ENCODE peak calls at places on chromosome 6, in ten cellular contexts. One of them, this sample, is unnamed.

GRCh38 chr6:10511477-10511876 is 9.7 kb upstream of the GCNT2 start:
- DNase-seq in endothelial cell: no peak
- DNase-seq in CD8-positive, alpha-beta T cell: no peak
- DNase-seq in BJ: no peak
- DNase-seq in mammary epithelial cell: no peak
- DNase-seq in neural progenitor cell: no peak
- DNase-seq in AG04449: no peak
- DNase-seq in cardiac muscle cell: peak
- DNase-seq in BE2C: no peak
- DNase-seq in body of pancreas: no peak
- DNase-seq in this sample: no peak

GRCh38 chr6:157244780-157245179 is 78.5 kb downstream of the TMEM242 start:
- DNase-seq in AG04449: no peak
- DNase-seq in body of pancreas: no peak
- DNase-seq in mammary epithelial cell: no peak
- DNase-seq in CD8-positive, alpha-beta T cell: no peak
- DNase-seq in BJ: no peak
- DNase-seq in BE2C: no peak
- DNase-seq in cardiac muscle cell: no peak
- DNase-seq in neural progenitor cell: no peak
- DNase-seq in endothelial cell: no peak
- DNase-seq in this sample: no peak

GRCh38 chr6:20400476-20401402 is 940 bp upstream of the E2F3 start:
- DNase-seq in endothelial cell: peak
- DNase-seq in CD8-positive, alpha-beta T cell: peak
- DNase-seq in cardiac muscle cell: peak
- DNase-seq in neural progenitor cell: peak
- DNase-seq in body of pancreas: peak
- DNase-seq in mammary epithelial cell: peak
- DNase-seq in AG04449: no peak
- DNase-seq in BE2C: peak
- DNase-seq in BJ: no peak
- DNase-seq in this sample: no peak

GRCh38 chr6:166201878-166202277 is 34.2 kb upstream of the TBXT start:
- DNase-seq in neural progenitor cell: no peak
- DNase-seq in mammary epithelial cell: no peak
- DNase-seq in BE2C: no peak
- DNase-seq in AG04449: no peak
- DNase-seq in body of pancreas: no peak
- DNase-seq in cardiac muscle cell: no peak
- DNase-seq in BJ: no peak
- DNase-seq in endothelial cell: no peak
- DNase-seq in CD8-positive, alpha-beta T cell: no peak
- DNase-seq in this sample: no peak

GRCh38 chr6:17469006-17469972 is 75.9 kb downstream of the CAP2 start:
- DNase-seq in endothelial cell: no peak
- DNase-seq in neural progenitor cell: no peak
- DNase-seq in cardiac muscle cell: no peak
- DNase-seq in mammary epithelial cell: no peak
- DNase-seq in BJ: no peak
- DNase-seq in CD8-positive, alpha-beta T cell: no peak
- DNase-seq in body of pancreas: no peak
- DNase-seq in AG04449: no peak
- DNase-seq in BE2C: no peak
- DNase-seq in this sample: no peak

GRCh38 chr6:121592955-121593665 is 157.7 kb downstream of the GJA1 start:
- DNase-seq in endothelial cell: no peak
- DNase-seq in body of pancreas: no peak
- DNase-seq in neural progenitor cell: no peak
- DNase-seq in mammary epithelial cell: no peak
- DNase-seq in cardiac muscle cell: peak
- DNase-seq in BE2C: no peak
- DNase-seq in CD8-positive, alpha-beta T cell: no peak
- DNase-seq in BJ: no peak
- DNase-seq in AG04449: no peak
- DNase-seq in this sample: no peak

GRCh38 chr6:6105472-6106036 is 98.8 kb upstream of the NRN1 start:
- DNase-seq in CD8-positive, alpha-beta T cell: no peak
- DNase-seq in endothelial cell: peak
- DNase-seq in BE2C: no peak
- DNase-seq in neural progenitor cell: peak
- DNase-seq in cardiac muscle cell: no peak
- DNase-seq in BJ: no peak
- DNase-seq in body of pancreas: no peak
- DNase-seq in mammary epithelial cell: no peak
- DNase-seq in AG04449: no peak
- DNase-seq in this sample: no peak

GRCh38 chr6:75467906-75468460 is 25.6 kb downstream of the FILIP1 start:
- DNase-seq in neural progenitor cell: peak
- DNase-seq in CD8-positive, alpha-beta T cell: no peak
- DNase-seq in cardiac muscle cell: no peak
- DNase-seq in body of pancreas: no peak
- DNase-seq in BE2C: no peak
- DNase-seq in AG04449: no peak
- DNase-seq in endothelial cell: no peak
- DNase-seq in BJ: no peak
- DNase-seq in mammary epithelial cell: no peak
- DNase-seq in this sample: no peak

GRCh38 chr6:122726649-122727048 is 52.9 kb upstream of the FABP7 start:
- DNase-seq in body of pancreas: no peak
- DNase-seq in neural progenitor cell: peak
- DNase-seq in cardiac muscle cell: peak
- DNase-seq in AG04449: no peak
- DNase-seq in BJ: no peak
- DNase-seq in mammary epithelial cell: peak
- DNase-seq in BE2C: peak
- DNase-seq in CD8-positive, alpha-beta T cell: no peak
- DNase-seq in endothelial cell: peak
- DNase-seq in this sample: no peak

GRCh38 chr6:132131777-132132176 is 180.6 kb upstream of the CCN2 start:
- DNase-seq in CD8-positive, alpha-beta T cell: no peak
- DNase-seq in cardiac muscle cell: peak
- DNase-seq in AG04449: peak
- DNase-seq in BE2C: no peak
- DNase-seq in mammary epithelial cell: peak
- DNase-seq in neural progenitor cell: peak
- DNase-seq in endothelial cell: no peak
- DNase-seq in body of pancreas: no peak
- DNase-seq in BJ: peak
- DNase-seq in this sample: no peak

GRCh38 chr6:36129889-36130671 is at the start of gene MAPK13:
- DNase-seq in AG04449: no peak
- DNase-seq in BJ: no peak
- DNase-seq in neural progenitor cell: peak
- DNase-seq in cardiac muscle cell: peak
- DNase-seq in BE2C: no peak
- DNase-seq in endothelial cell: peak
- DNase-seq in body of pancreas: peak
- DNase-seq in mammary epithelial cell: no peak
- DNase-seq in CD8-positive, alpha-beta T cell: no peak
- DNase-seq in this sample: no peak

GRCh38 chr6:125142614-125143013 is 11.0 kb upstream of the TPD52L1 start:
- DNase-seq in neural progenitor cell: no peak
- DNase-seq in BE2C: no peak
- DNase-seq in endothelial cell: no peak
- DNase-seq in CD8-positive, alpha-beta T cell: no peak
- DNase-seq in body of pancreas: no peak
- DNase-seq in mammary epithelial cell: no peak
- DNase-seq in AG04449: no peak
- DNase-seq in cardiac muscle cell: no peak
- DNase-seq in BJ: no peak
- DNase-seq in this sample: no peak

GRCh38 chr6:144416244-144416643 is 131.1 kb downstream of the UTRN start:
- DNase-seq in AG04449: no peak
- DNase-seq in cardiac muscle cell: no peak
- DNase-seq in BE2C: no peak
- DNase-seq in body of pancreas: no peak
- DNase-seq in BJ: no peak
- DNase-seq in CD8-positive, alpha-beta T cell: no peak
- DNase-seq in mammary epithelial cell: no peak
- DNase-seq in endothelial cell: no peak
- DNase-seq in neural progenitor cell: no peak
- DNase-seq in this sample: no peak

GRCh38 chr6:90611543-90611864 is 24.6 kb upstream of the MAP3K7 start:
- DNase-seq in CD8-positive, alpha-beta T cell: no peak
- DNase-seq in BJ: no peak
- DNase-seq in mammary epithelial cell: no peak
- DNase-seq in BE2C: no peak
- DNase-seq in body of pancreas: no peak
- DNase-seq in endothelial cell: no peak
- DNase-seq in neural progenitor cell: no peak
- DNase-seq in AG04449: no peak
- DNase-seq in cardiac muscle cell: no peak
- DNase-seq in this sample: no peak
- TF ChIP-seq CTCF in CD8-positive, alpha-beta T cell: no peak
- TF ChIP-seq CTCF in BJ: no peak
- TF ChIP-seq CTCF in mammary epithelial cell: no peak
- TF ChIP-seq CTCF in BE2C: peak
- TF ChIP-seq CTCF in body of pancreas: no peak
- TF ChIP-seq CTCF in endothelial cell: no peak
- TF ChIP-seq CTCF in neural progenitor cell: peak
- TF ChIP-seq CTCF in AG04449: no peak
- TF ChIP-seq CTCF in cardiac muscle cell: no peak
- TF ChIP-seq CTCF in this sample: no peak

GRCh38 chr6:13280253-13280652 is 48.1 kb downstream of the TBC1D7 start:
- DNase-seq in neural progenitor cell: no peak
- DNase-seq in body of pancreas: no peak
- DNase-seq in endothelial cell: no peak
- DNase-seq in cardiac muscle cell: no peak
- DNase-seq in BE2C: no peak
- DNase-seq in BJ: no peak
- DNase-seq in CD8-positive, alpha-beta T cell: no peak
- DNase-seq in AG04449: no peak
- DNase-seq in mammary epithelial cell: no peak
- DNase-seq in this sample: no peak

GRCh38 chr6:13277231-13277630 is 51.1 kb downstream of the TBC1D7 start:
- DNase-seq in BE2C: no peak
- DNase-seq in neural progenitor cell: no peak
- DNase-seq in AG04449: no peak
- DNase-seq in body of pancreas: no peak
- DNase-seq in BJ: no peak
- DNase-seq in endothelial cell: no peak
- DNase-seq in cardiac muscle cell: no peak
- DNase-seq in CD8-positive, alpha-beta T cell: no peak
- DNase-seq in mammary epithelial cell: peak
- DNase-seq in this sample: no peak

GRCh38 chr6:13275435-13275989 is 52.8 kb downstream of the TBC1D7 start:
- DNase-seq in BE2C: no peak
- DNase-seq in neural progenitor cell: no peak
- DNase-seq in BJ: no peak
- DNase-seq in mammary epithelial cell: no peak
- DNase-seq in CD8-positive, alpha-beta T cell: no peak
- DNase-seq in body of pancreas: no peak
- DNase-seq in cardiac muscle cell: no peak
- DNase-seq in AG04449: no peak
- DNase-seq in endothelial cell: no peak
- DNase-seq in this sample: no peak

GRCh38 chr6:13278991-13279390 is 49.3 kb downstream of the TBC1D7 start:
- DNase-seq in CD8-positive, alpha-beta T cell: no peak
- DNase-seq in AG04449: peak
- DNase-seq in cardiac muscle cell: no peak
- DNase-seq in endothelial cell: no peak
- DNase-seq in BE2C: no peak
- DNase-seq in BJ: peak
- DNase-seq in mammary epithelial cell: no peak
- DNase-seq in neural progenitor cell: no peak
- DNase-seq in body of pancreas: no peak
- DNase-seq in this sample: no peak

DNA sequence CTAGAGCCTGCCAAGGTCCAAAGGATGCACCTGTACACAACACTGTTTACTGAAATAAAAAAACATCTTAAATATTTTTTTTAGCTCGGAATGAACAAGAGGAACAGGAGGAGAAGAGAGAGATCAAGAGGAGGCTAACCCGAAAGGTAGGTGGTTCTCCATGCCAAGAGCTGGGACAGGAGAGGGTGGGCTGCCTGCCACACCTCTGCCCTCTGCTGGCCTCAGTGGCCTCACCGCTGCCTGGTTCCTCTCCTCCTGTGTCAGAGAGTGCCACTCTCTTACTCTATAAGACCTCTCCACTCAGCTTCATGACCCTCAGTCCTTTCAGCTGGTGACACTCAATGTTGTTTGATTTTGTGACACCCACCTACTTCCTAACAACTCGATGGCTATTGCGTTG is 50.2 kb downstream of the TBC1D7 start:
- DNase-seq in cardiac muscle cell: no peak
- DNase-seq in CD8-positive, alpha-beta T cell: no peak
- DNase-seq in AG04449: no peak
- DNase-seq in BJ: no peak
- DNase-seq in body of pancreas: no peak
- DNase-seq in BE2C: no peak
- DNase-seq in mammary epithelial cell: no peak
- DNase-seq in endothelial cell: peak
- DNase-seq in neural progenitor cell: peak
- DNase-seq in this sample: no peak
- TF ChIP-seq CTCF in cardiac muscle cell: peak
- TF ChIP-seq CTCF in CD8-positive, alpha-beta T cell: no peak
- TF ChIP-seq CTCF in AG04449: no peak
- TF ChIP-seq CTCF in BJ: no peak
- TF ChIP-seq CTCF in body of pancreas: no peak
- TF ChIP-seq CTCF in BE2C: peak
- TF ChIP-seq CTCF in mammary epithelial cell: no peak
- TF ChIP-seq CTCF in endothelial cell: no peak
- TF ChIP-seq CTCF in neural progenitor cell: peak
- TF ChIP-seq CTCF in this sample: no peak

GRCh38 chr6:98846021-98846380 is 11.6 kb downstream of the POU3F2 start:
- DNase-seq in endothelial cell: no peak
- DNase-seq in mammary epithelial cell: no peak
- DNase-seq in neural progenitor cell: no peak
- DNase-seq in BJ: no peak
- DNase-seq in body of pancreas: no peak
- DNase-seq in AG04449: no peak
- DNase-seq in cardiac muscle cell: no peak
- DNase-seq in CD8-positive, alpha-beta T cell: no peak
- DNase-seq in BE2C: no peak
- DNase-seq in this sample: no peak
- TF ChIP-seq CTCF in endothelial cell: no peak
- TF ChIP-seq CTCF in mammary epithelial cell: no peak
- TF ChIP-seq CTCF in neural progenitor cell: no peak
- TF ChIP-seq CTCF in BJ: no peak
- TF ChIP-seq CTCF in body of pancreas: no peak
- TF ChIP-seq CTCF in AG04449: no peak
- TF ChIP-seq CTCF in cardiac muscle cell: no peak
- TF ChIP-seq CTCF in CD8-positive, alpha-beta T cell: no peak
- TF ChIP-seq CTCF in BE2C: no peak
- TF ChIP-seq CTCF in this sample: peak

DNA sequence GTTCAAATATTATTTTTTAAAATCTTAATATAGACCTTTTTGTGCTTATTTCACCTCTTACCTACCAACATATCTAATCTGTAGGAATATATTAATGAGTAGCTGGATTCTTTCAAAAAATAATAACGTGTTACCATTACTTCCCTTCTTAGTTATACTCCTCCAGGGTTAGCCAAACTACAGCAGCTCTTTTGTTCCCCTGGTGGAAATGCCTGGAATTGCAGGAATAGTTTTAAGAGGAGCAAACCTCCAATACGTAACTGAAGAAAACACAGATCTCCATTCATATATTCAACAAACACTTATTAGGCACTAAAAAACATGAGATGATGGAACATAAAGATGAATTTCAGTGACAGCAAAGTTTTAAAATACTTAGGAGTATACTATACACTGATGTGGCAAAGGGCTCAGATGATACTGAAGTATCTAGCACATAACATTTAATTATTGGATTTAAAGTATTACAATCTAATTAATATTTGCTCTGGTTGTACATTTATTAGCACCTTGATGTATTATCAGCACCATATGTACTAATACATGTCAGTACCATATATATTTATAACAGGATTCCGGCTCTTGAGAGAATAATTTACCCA is 78.3 kb downstream of the TBX18 start:
- DNase-seq in endothelial cell: no peak
- DNase-seq in body of pancreas: no peak
- DNase-seq in cardiac muscle cell: no peak
- DNase-seq in AG04449: no peak
- DNase-seq in BE2C: peak
- DNase-seq in BJ: no peak
- DNase-seq in neural progenitor cell: peak
- DNase-seq in CD8-positive, alpha-beta T cell: no peak
- DNase-seq in mammary epithelial cell: peak
- DNase-seq in this sample: no peak
- TF ChIP-seq CTCF in endothelial cell: peak
- TF ChIP-seq CTCF in body of pancreas: peak
- TF ChIP-seq CTCF in cardiac muscle cell: peak
- TF ChIP-seq CTCF in AG04449: no peak
- TF ChIP-seq CTCF in BE2C: peak
- TF ChIP-seq CTCF in BJ: peak
- TF ChIP-seq CTCF in neural progenitor cell: peak
- TF ChIP-seq CTCF in CD8-positive, alpha-beta T cell: peak
- TF ChIP-seq CTCF in mammary epithelial cell: peak
- TF ChIP-seq CTCF in this sample: no peak